ENCODE peak calls at places on chromosomes 1 and 21, in seven cellular contexts. X, N, O, T, K, B and V are unnamed samples.

GRCh38 chr1:207499573-207499972 is 3.6 kb downstream of the CR1 start:
- DNase-seq in X (peak), N (no peak), O (peak), T (peak), K (peak), B (peak), V (peak)

GRCh38 chr21:32994305-32994704 is 31.4 kb upstream of the OLIG2 start:
- DNase-seq in X (no peak), N (no peak), O (peak), T (no peak), K (peak), B (peak), V (peak)

GRCh38 chr1:150576794-150577556 is 2.4 kb downstream of the MCL1 start:
- DNase-seq in X (no peak), N (no peak), O (peak), T (no peak), K (peak), B (no peak), V (peak)

GRCh38 chr1:169795687-169796086 is 980 bp upstream of the METTL18 start:
- DNase-seq in X (no peak), N (no peak), O (no peak), T (no peak), K (peak), B (no peak), V (peak)

GRCh38 chr1:10685196-10685850 is 111.1 kb downstream of the CASZ1 start:
- DNase-seq in X (no peak), N (no peak), O (no peak), T (no peak), K (no peak), B (no peak), V (no peak)

GRCh38 chr1:213571843-213572242 is 415.9 kb upstream of the PROX1 start:
- DNase-seq in X (no peak), N (no peak), O (no peak), T (no peak), K (no peak), B (no peak), V (no peak)

GRCh38 chr1:157966034-157966671 is 27.3 kb upstream of the KIRREL1 start:
- DNase-seq in X (no peak), N (peak), O (peak), T (no peak), K (peak), B (no peak), V (no peak)

GRCh38 chr1:2966940-2967725 is 54.1 kb upstream of the ACTRT2 start:
- DNase-seq in X (no peak), N (peak), O (no peak), T (no peak), K (no peak), B (no peak), V (no peak)

GRCh38 chr1:67214420-67215174 is 48.3 kb downstream of the IL23R start:
- DNase-seq in X (no peak), N (no peak), O (peak), T (no peak), K (peak), B (no peak), V (peak)

GRCh38 chr1:39170731-39171375 is 33.6 kb upstream of the MACF1 start:
- DNase-seq in X (no peak), N (no peak), O (no peak), T (no peak), K (no peak), B (peak), V (no peak)

GRCh38 chr1:244248426-244248825 is 197.3 kb downstream of the ZBTB18 start:
- DNase-seq in X (no peak), N (no peak), O (no peak), T (no peak), K (no peak), B (no peak), V (no peak)

GRCh38 chr1:64240209-64240608 is 36.8 kb downstream of the UBE2U start:
- DNase-seq in X (peak), N (no peak), O (peak), T (no peak), K (peak), B (no peak), V (no peak)

GRCh38 chr21:25578070-25578961 is 29.0 kb downstream of the MRPL39 start:
- DNase-seq in X (no peak), N (no peak), O (no peak), T (no peak), K (peak), B (no peak), V (no peak)

GRCh38 chr1:228281631-228282328 is 73.9 kb downstream of the OBSCN start:
- DNase-seq in X (no peak), N (peak), O (no peak), T (no peak), K (no peak), B (no peak), V (no peak)

GRCh38 chr1:1452882-1453281 is 3.4 kb downstream of the ATAD3C start:
- DNase-seq in X (no peak), N (no peak), O (no peak), T (no peak), K (no peak), B (no peak), V (no peak)

GRCh38 chr1:1455366-1455884 is 5.9 kb downstream of the ATAD3C start:
- DNase-seq in X (no peak), N (no peak), O (no peak), T (no peak), K (no peak), B (no peak), V (no peak)

GRCh38 chr1:1449099-1449739 is at the start of gene ATAD3C:
- DNase-seq in X (no peak), N (no peak), O (no peak), T (no peak), K (no peak), B (no peak), V (no peak)

DNA sequence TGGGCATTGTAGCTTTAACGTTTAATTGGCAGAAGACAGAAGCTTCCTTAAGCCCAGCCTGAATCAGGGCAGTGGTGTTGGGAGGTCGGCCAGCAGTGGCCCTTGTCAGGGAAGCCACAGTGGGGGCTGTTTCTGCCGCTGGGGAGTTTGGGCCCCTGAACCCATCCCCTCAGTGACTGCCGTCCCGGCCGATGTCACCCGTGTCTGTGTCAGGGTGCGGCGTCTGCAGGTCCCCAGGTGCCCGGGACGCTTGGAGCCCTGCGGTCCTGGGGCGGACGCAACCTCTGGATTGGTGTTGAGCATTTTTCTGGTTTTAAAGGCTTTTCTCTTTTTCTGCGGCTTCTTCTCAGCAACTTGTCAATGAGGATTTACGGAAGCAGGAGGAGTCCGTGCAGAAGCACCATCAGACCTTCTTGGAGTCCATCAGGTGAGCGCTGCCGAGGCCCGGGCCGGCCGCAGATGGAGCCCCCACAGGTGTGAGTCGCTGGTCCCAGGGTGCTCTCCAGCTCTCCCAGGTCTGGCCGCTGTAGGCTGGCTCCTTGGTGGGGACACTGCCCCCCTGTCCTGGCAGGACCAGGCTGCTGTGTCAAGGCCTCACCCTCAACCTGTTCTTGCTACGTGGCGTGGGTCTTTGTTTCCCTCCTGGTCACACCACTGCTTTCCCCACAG is 2.3 kb downstream of the ATAD3C start:
- DNase-seq in X (no peak), N (no peak), O (no peak), T (no peak), K (no peak), B (no peak), V (no peak)
- TF ChIP-seq CTCF in X (no peak), N (no peak), O (no peak), T (no peak), K (no peak), B (no peak), V (no peak)

GRCh38 chr1:153922076-153922837 is 515 bp downstream of the GATAD2B start:
- DNase-seq in X (no peak), N (peak), O (no peak), T (peak), K (no peak), B (peak), V (peak)
- TF ChIP-seq CTCF in X (no peak), N (no peak), O (no peak), T (no peak), K (no peak), B (no peak), V (no peak)

GRCh38 chr1:226309398-226310122 is 596 bp upstream of the LIN9 start:
- DNase-seq in X (no peak), N (peak), O (peak), T (peak), K (peak), B (no peak), V (no peak)

GRCh38 chr1:226308166-226308722 is 720 bp downstream of the LIN9 start:
- DNase-seq in X (no peak), N (peak), O (no peak), T (peak), K (no peak), B (no peak), V (peak)

GRCh38 chr1:226310637-226311195 is 1.8 kb upstream of the LIN9 start:
- DNase-seq in X (no peak), N (no peak), O (no peak), T (no peak), K (no peak), B (no peak), V (peak)

GRCh38 chr1:226310123-226310540 is 1.2 kb upstream of the LIN9 start:
- DNase-seq in X (no peak), N (no peak), O (no peak), T (no peak), K (peak), B (no peak), V (no peak)

DNA sequence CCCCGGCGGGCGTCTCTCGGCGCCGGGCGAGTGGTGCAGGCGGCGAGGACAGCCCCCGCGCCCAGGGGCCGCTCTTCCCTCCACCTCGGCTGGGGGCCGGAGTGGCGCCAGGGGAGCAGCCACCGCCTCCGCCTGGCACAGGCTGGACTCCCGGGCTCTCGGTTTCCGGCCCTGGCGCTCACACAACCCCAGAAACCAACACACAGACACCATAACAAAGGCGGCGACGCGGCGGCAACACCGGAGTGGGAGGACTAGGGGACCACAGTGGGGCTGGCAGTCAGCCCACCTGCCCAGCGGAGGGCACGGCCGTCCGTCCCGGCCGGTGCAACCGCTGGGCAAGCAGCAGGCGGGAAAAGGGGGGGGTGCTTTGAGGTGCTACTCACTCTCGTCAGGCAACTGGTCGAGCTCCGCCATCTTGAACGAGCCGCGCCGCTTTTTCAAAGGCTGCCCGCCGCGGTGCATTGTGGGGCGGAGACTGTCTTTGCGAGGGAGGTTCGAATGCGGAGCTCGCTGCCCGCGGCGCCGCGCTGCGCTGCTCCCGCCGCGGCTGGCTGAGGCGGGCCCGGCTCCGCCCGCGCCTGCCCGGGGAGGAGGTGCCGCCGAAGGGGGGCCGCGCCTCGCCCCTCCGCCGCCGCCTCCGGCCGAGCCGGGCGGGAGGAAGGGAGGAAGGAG is at the start of gene LIN9:
- DNase-seq in X (peak), N (peak), O (peak), T (peak), K (peak), B (peak), V (peak)
- TF ChIP-seq CTCF in X (no peak), N (no peak), O (no peak), T (no peak), K (no peak), B (peak), V (no peak)

GRCh38 chr1:195886000-195886399 is 722.2 kb downstream of the KCNT2 start:
- DNase-seq in X (no peak), N (no peak), O (no peak), T (no peak), K (no peak), B (no peak), V (peak)
- TF ChIP-seq CTCF in X (no peak), N (no peak), O (no peak), T (no peak), K (no peak), B (peak), V (peak)

DNA sequence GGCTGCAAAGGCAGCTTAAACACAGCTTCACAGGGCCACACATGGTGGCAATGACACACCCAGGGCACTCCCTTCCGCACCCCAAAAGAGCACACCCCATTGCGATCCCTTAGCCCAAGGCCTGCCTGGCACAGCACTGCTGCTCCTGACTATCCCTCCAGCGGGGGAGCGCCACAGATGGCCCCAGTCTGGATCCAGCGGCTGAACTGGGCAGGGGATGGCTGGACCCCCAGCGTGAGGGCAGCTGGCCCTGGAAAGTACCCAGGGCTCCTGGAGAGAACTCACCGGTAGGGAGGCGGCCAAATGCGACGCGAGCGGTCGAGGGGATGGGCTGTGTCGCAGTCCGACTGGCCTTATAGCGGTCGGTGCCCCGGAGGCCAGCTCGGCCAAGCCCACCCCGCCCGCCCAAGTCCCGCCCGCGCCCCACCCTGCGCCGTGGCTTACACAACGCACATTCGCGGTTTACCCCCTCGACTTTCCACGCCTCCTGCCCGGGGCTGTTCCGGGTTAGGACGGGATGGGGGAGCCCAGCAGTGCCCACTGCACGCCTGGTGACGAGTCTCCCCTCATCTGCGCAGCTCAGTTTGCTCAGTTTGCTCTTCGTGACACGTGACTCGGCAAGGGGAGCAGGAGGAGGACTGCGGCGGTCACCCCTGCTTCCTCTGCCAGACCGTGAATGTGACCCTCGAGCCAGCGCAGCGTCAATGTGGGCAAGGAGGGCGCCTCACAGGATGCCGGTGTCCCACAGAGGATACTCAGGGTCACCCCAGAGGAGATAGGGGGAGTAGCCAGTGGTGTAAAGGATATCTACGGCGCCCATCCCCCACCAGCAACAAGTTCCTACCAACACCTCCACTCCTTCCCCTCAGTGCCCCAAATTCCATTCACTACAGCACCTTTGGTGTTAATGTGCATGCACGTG is at the start of gene S100A6:
- DNase-seq in X (peak), N (peak), O (peak), T (peak), K (peak), B (peak), V (peak)
- TF ChIP-seq CTCF in X (no peak), N (peak), O (no peak), T (no peak), K (no peak), B (no peak), V (no peak)

GRCh38 chr1:225348400-225348799 is 79.4 kb downstream of the LBR start:
- DNase-seq in X (no peak), N (no peak), O (no peak), T (no peak), K (no peak), B (no peak), V (no peak)
- TF ChIP-seq CTCF in X (no peak), N (no peak), O (no peak), T (no peak), K (no peak), B (no peak), V (no peak)

DNA sequence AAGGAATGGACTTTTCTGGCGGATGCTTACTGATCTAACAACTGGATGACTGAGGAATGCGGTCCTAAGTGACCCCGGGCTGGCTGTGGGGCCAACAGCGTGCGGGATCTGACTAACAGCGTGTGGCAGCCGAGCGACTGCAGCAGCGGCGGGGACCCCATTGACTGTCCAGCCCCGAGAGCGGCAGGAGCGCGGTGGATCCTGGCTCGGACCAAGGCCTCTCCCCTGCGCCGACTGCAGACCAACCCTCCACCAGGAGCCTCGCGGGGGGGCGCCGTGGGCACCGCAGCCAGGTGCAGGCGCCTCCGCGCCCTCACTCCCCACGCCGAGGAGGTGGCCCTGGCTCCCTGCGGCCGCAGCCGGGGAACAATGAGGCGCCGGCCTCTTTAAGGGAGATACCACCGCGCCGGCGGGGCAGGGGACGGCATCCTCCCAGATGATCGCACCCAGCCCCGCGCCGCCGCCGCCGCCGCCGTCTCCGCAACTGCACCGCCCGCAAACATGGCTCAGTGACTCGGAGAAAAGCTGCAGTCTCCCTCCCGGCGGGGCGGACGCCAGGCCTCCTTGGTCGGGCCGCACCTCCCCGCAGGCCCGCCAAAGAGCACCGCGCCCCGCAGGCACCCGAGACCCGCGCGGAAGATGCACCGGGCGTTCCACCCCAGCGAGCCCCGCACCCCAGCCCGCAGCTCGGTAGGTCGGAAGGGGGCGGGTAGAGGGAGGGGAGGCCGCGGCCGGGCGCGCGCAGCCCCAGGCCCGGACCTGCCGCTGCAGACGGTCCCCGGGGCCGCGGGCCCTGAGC is 694 bp upstream of the PDIK1L start:
- DNase-seq in X (no peak), N (peak), O (peak), T (peak), K (peak), B (peak), V (peak)
- TF ChIP-seq CTCF in X (no peak), N (no peak), O (no peak), T (no peak), K (no peak), B (no peak), V (no peak)